ENCODE peak calls at places on chromosomes 4 and X, in seven cellular contexts. M is ACHN; K is mucosa of gallbladder; C is endothelial cell; L is HT-29; O is CD8-positive, alpha-beta memory T cell; J is NCI-H2029. I is an unnamed sample.

GRCh38 chr4:100049872-100050271 is 99.8 kb upstream of the H2AZ1 start:
- DNase-seq in O (no peak), C (no peak), K (no peak), L (no peak), M (no peak), J (no peak), I (no peak)

GRCh38 chrX:23789386-23790146 is 6.6 kb downstream of the SAT1 start:
- DNase-seq in C (no peak), J (no peak), L (no peak), K (no peak), M (no peak), O (no peak), I (no peak)

GRCh38 chr4:61556277-61556676 is 356.2 kb downstream of the ADGRL3 start:
- DNase-seq in O (no peak), L (peak; percentile 70), J (no peak), M (peak; percentile 9), C (no peak), K (peak; percentile 24), I (no peak)

GRCh38 chrX:1493877-1494510 is 41.3 kb upstream of the ASMTL start:
- DNase-seq in M (no peak), C (no peak), K (no peak), L (no peak), J (no peak), O (no peak), I (peak; percentile 89)

GRCh38 chr4:1369484-1370079 is 22.6 kb downstream of the UVSSA start:
- DNase-seq in C (no peak), M (no peak), J (no peak), L (no peak), K (no peak), O (no peak), I (no peak)

GRCh38 chrX:13381514-13381913 is 61.7 kb upstream of the ATXN3L start:
- DNase-seq in L (no peak), K (no peak), C (no peak), M (no peak), O (no peak), J (no peak), I (no peak)

GRCh38 chr4:172356002-172356401 is 542.8 kb downstream of the GALNTL6 start:
- DNase-seq in O (no peak), M (no peak), J (no peak), K (no peak), L (no peak), C (no peak), I (no peak)

GRCh38 chr4:40550900-40551546 is 78.6 kb downstream of the RBM47 start:
- DNase-seq in K (no peak), L (peak; percentile 78), O (no peak), C (no peak), M (peak; percentile 58), J (peak; percentile 59), I (peak; percentile 57)

GRCh38 chr4:5142726-5143125 is 91.4 kb downstream of the STK32B start:
- DNase-seq in L (peak; percentile 24), O (no peak), M (peak; percentile 64), C (peak; percentile 52), K (peak; percentile 58), J (no peak), I (peak; percentile 9)

GRCh38 chr4:182533948-182534347 is 290.7 kb downstream of the TENM3 start:
- DNase-seq in M (no peak), O (no peak), L (no peak), C (no peak), K (no peak), J (no peak), I (no peak)

GRCh38 chr4:151912626-151913025 is 151.8 kb upstream of the GATB start:
- DNase-seq in O (no peak), J (no peak), K (no peak), M (no peak), C (no peak), L (no peak), I (no peak)

GRCh38 chr4:38983756-38984647 is 48.2 kb downstream of the TMEM156 start:
- DNase-seq in J (no peak), C (no peak), M (no peak), O (no peak), L (no peak), K (no peak), I (no peak)

GRCh38 chrX:110381216-110381615 is 22.6 kb downstream of the RTL9 start:
- DNase-seq in J (no peak), L (no peak), O (no peak), C (no peak), K (no peak), M (no peak), I (no peak)

GRCh38 chr4:153432971-153433752 is 33.0 kb upstream of the TMEM131L start:
- DNase-seq in O (peak; percentile 83), L (peak; percentile 82), J (peak; percentile 54), C (peak; percentile 29), K (peak; percentile 63), M (peak; percentile 49), I (peak; percentile 85)

GRCh38 chr4:90951037-90951436 is 823.8 kb downstream of the CCSER1 start:
- DNase-seq in O (no peak), L (peak; percentile 79), J (peak; percentile 70), C (no peak), M (peak; percentile 84), K (peak; percentile 33), I (no peak)

GRCh38 chrX:5683996-5684395 is 544.7 kb downstream of the NLGN4X start:
- DNase-seq in J (no peak), L (no peak), C (no peak), M (no peak), K (no peak), O (no peak), I (peak; percentile 4)

GRCh38 chrX:131704136-131704695 is 160.3 kb downstream of the OR13H1 start:
- DNase-seq in C (no peak), K (peak; percentile 93), J (peak; percentile 1), M (peak; percentile 0), L (peak; percentile 95), O (no peak), I (peak; percentile 91)

GRCh38 chr4:26152051-26152450 is 168.8 kb upstream of the RBPJ start:
- DNase-seq in J (peak; percentile 11), O (no peak), C (no peak), K (no peak), M (no peak), L (no peak), I (no peak)

GRCh38 chr4:98833384-98833783 is 95.5 kb downstream of the EIF4E start:
- DNase-seq in L (no peak), C (no peak), K (no peak), J (no peak), M (no peak), O (no peak), I (no peak)

GRCh38 chr4:90121961-90122748 is 5.0 kb upstream of the CCSER1 start:
- DNase-seq in C (no peak), J (no peak), O (no peak), M (no peak), L (peak; percentile 68), K (no peak), I (no peak)

GRCh38 chr4:52925531-52925968 is 63.4 kb downstream of the RASL11B start:
- DNase-seq in L (no peak), K (no peak), O (no peak), C (no peak), M (no peak), J (no peak), I (no peak)

GRCh38 chrX:3771756-3772155 is 58.3 kb upstream of the PRKX start:
- DNase-seq in J (no peak), L (no peak), K (no peak), M (no peak), C (no peak), O (no peak), I (no peak)

GRCh38 chr4:3059896-3060295 is 14.4 kb downstream of the HTT-AS start:
- DNase-seq in L (no peak), O (no peak), K (no peak), J (no peak), M (no peak), C (no peak), I (no peak)

GRCh38 chrX:10423716-10424115 is 196.7 kb downstream of the MID1 start:
- DNase-seq in L (no peak), O (no peak), C (no peak), K (no peak), J (no peak), M (no peak), I (no peak)

GRCh38 chrX:53249387-53250042 is 24.5 kb upstream of the KDM5C start:
- DNase-seq in O (no peak), K (no peak), J (no peak), M (no peak), C (no peak), L (no peak), I (no peak)

GRCh38 chr4:102439835-102440234 is 61.3 kb upstream of the NFKB1 start:
- DNase-seq in C (no peak), K (no peak), L (no peak), M (no peak), O (no peak), J (no peak), I (no peak)

GRCh38 chr4:150938873-150939499 is 76.1 kb downstream of the LRBA start:
- DNase-seq in L (no peak), M (no peak), C (no peak), K (no peak), J (no peak), O (no peak), I (no peak)

GRCh38 chrX:35625714-35626113 is 172.4 kb upstream of the MAGEB16 start:
- DNase-seq in L (no peak), O (no peak), K (no peak), M (no peak), J (no peak), C (no peak), I (no peak)

GRCh38 chr4:64880557-64880956 is 471.3 kb upstream of the TECRL start:
- DNase-seq in L (no peak), M (no peak), J (no peak), K (no peak), C (no peak), O (no peak), I (no peak)

GRCh38 chr4:76758290-76758882 is 139.6 kb downstream of the SOWAHB start:
- DNase-seq in M (peak; percentile 64), C (no peak), L (peak; percentile 78), K (no peak), O (no peak), J (peak; percentile 46), I (peak; percentile 19)

GRCh38 chr4:2066011-2066551 is 7.0 kb downstream of the NAT8L start:
- DNase-seq in J (no peak), C (no peak), L (no peak), K (no peak), O (peak; percentile 39), M (no peak), I (no peak)

I was measured in RPMI8226.